ENCODE peak calls at places on chromosome 10, in six cellular contexts. One of them, this sample, is unnamed.

GRCh38 chr10:53209941-53210611 is 437.5 kb upstream of the MBL2 start:
- DNase-seq in transverse colon: no peak
- DNase-seq in body of pancreas: no peak
- DNase-seq in HCT116: no peak
- DNase-seq in lower leg skin: no peak
- DNase-seq in A549: peak
- DNase-seq in this sample: no peak

GRCh38 chr10:29243750-29244149 is 45.1 kb upstream of the LYZL1 start:
- DNase-seq in body of pancreas: peak
- DNase-seq in lower leg skin: no peak
- DNase-seq in A549: peak
- DNase-seq in HCT116: peak
- DNase-seq in transverse colon: no peak
- DNase-seq in this sample: no peak

GRCh38 chr10:128035557-128035973 is 90.7 kb downstream of the MKI67 start:
- DNase-seq in body of pancreas: peak
- DNase-seq in transverse colon: peak
- DNase-seq in A549: peak
- DNase-seq in lower leg skin: peak
- DNase-seq in HCT116: peak
- DNase-seq in this sample: peak

GRCh38 chr10:7318836-7319235 is 92.0 kb downstream of the SFMBT2 start:
- DNase-seq in lower leg skin: no peak
- DNase-seq in body of pancreas: no peak
- DNase-seq in HCT116: no peak
- DNase-seq in A549: no peak
- DNase-seq in transverse colon: no peak
- DNase-seq in this sample: no peak

GRCh38 chr10:42553064-42553407 is 85.3 kb downstream of the ZNF33B start:
- DNase-seq in body of pancreas: no peak
- DNase-seq in A549: no peak
- DNase-seq in HCT116: no peak
- DNase-seq in lower leg skin: no peak
- DNase-seq in transverse colon: no peak
- DNase-seq in this sample: no peak

GRCh38 chr10:62610649-62611229 is 193.8 kb upstream of the ADO start:
- DNase-seq in transverse colon: peak
- DNase-seq in HCT116: peak
- DNase-seq in body of pancreas: peak
- DNase-seq in lower leg skin: no peak
- DNase-seq in A549: peak
- DNase-seq in this sample: peak

GRCh38 chr10:9796567-9796966 is 1221.1 kb upstream of the CELF2 start:
- DNase-seq in body of pancreas: no peak
- DNase-seq in A549: no peak
- DNase-seq in lower leg skin: no peak
- DNase-seq in HCT116: no peak
- DNase-seq in transverse colon: no peak
- DNase-seq in this sample: no peak

GRCh38 chr10:85225311-85225710 is 896.9 kb downstream of the CCSER2 start:
- DNase-seq in body of pancreas: no peak
- DNase-seq in A549: no peak
- DNase-seq in transverse colon: no peak
- DNase-seq in lower leg skin: no peak
- DNase-seq in HCT116: no peak
- DNase-seq in this sample: no peak

GRCh38 chr10:20670569-20670968 is 226.5 kb downstream of the NEBL start:
- DNase-seq in body of pancreas: no peak
- DNase-seq in HCT116: no peak
- DNase-seq in lower leg skin: no peak
- DNase-seq in A549: no peak
- DNase-seq in transverse colon: no peak
- DNase-seq in this sample: no peak

GRCh38 chr10:30529373-30529998 is 95.5 kb downstream of the MAP3K8 start:
- DNase-seq in body of pancreas: peak
- DNase-seq in HCT116: no peak
- DNase-seq in transverse colon: peak
- DNase-seq in A549: no peak
- DNase-seq in lower leg skin: peak
- DNase-seq in this sample: no peak

GRCh38 chr10:44043646-44044368 is 341.1 kb downstream of the CXCL12 start:
- DNase-seq in HCT116: no peak
- DNase-seq in lower leg skin: peak
- DNase-seq in body of pancreas: no peak
- DNase-seq in transverse colon: no peak
- DNase-seq in A549: no peak
- DNase-seq in this sample: no peak

GRCh38 chr10:103803941-103804340 is 51.4 kb downstream of the SH3PXD2A start:
- DNase-seq in transverse colon: no peak
- DNase-seq in lower leg skin: no peak
- DNase-seq in A549: no peak
- DNase-seq in body of pancreas: no peak
- DNase-seq in HCT116: no peak
- DNase-seq in this sample: no peak

GRCh38 chr10:73871915-73872710 is 2.2 kb downstream of the CAMK2G start:
- DNase-seq in body of pancreas: no peak
- DNase-seq in A549: no peak
- DNase-seq in lower leg skin: no peak
- DNase-seq in transverse colon: peak
- DNase-seq in HCT116: no peak
- DNase-seq in this sample: no peak

GRCh38 chr10:75776738-75777504 is 345.5 kb downstream of the LRMDA start:
- DNase-seq in lower leg skin: no peak
- DNase-seq in body of pancreas: peak
- DNase-seq in A549: no peak
- DNase-seq in transverse colon: no peak
- DNase-seq in HCT116: no peak
- DNase-seq in this sample: no peak

GRCh38 chr10:47165168-47165710 is 134.8 kb upstream of the GDF10 start:
- DNase-seq in transverse colon: no peak
- DNase-seq in A549: no peak
- DNase-seq in HCT116: no peak
- DNase-seq in lower leg skin: no peak
- DNase-seq in body of pancreas: no peak
- DNase-seq in this sample: no peak

GRCh38 chr10:87657370-87657769 is 2.3 kb upstream of the PAPSS2 start:
- DNase-seq in lower leg skin: no peak
- DNase-seq in A549: peak
- DNase-seq in body of pancreas: no peak
- DNase-seq in HCT116: no peak
- DNase-seq in transverse colon: no peak
- DNase-seq in this sample: peak

GRCh38 chr10:111076191-111076681 is 593 bp upstream of the ADRA2A start:
- DNase-seq in HCT116: peak
- DNase-seq in body of pancreas: peak
- DNase-seq in transverse colon: peak
- DNase-seq in A549: peak
- DNase-seq in lower leg skin: peak
- DNase-seq in this sample: peak

GRCh38 chr10:55631071-55631654 is 729.9 kb downstream of the ZWINT start:
- DNase-seq in body of pancreas: peak
- DNase-seq in lower leg skin: peak
- DNase-seq in HCT116: no peak
- DNase-seq in transverse colon: peak
- DNase-seq in A549: peak
- DNase-seq in this sample: peak

GRCh38 chr10:102131286-102132170 is 1.3 kb upstream of the PPRC1 start:
- DNase-seq in HCT116: no peak
- DNase-seq in A549: no peak
- DNase-seq in transverse colon: no peak
- DNase-seq in body of pancreas: no peak
- DNase-seq in lower leg skin: no peak
- DNase-seq in this sample: no peak

GRCh38 chr10:102132563-102133372 is at the start of gene PPRC1:
- DNase-seq in body of pancreas: peak
- DNase-seq in transverse colon: peak
- DNase-seq in A549: peak
- DNase-seq in lower leg skin: peak
- DNase-seq in HCT116: peak
- DNase-seq in this sample: peak

GRCh38 chr10:102134416-102134815 is 1.6 kb downstream of the PPRC1 start:
- DNase-seq in lower leg skin: no peak
- DNase-seq in A549: no peak
- DNase-seq in body of pancreas: no peak
- DNase-seq in transverse colon: no peak
- DNase-seq in HCT116: no peak
- DNase-seq in this sample: no peak

GRCh38 chr10:102132193-102132562 is 662 bp upstream of the PPRC1 start:
- DNase-seq in HCT116: no peak
- DNase-seq in lower leg skin: no peak
- DNase-seq in A549: no peak
- DNase-seq in body of pancreas: no peak
- DNase-seq in transverse colon: no peak
- DNase-seq in this sample: no peak

DNA sequence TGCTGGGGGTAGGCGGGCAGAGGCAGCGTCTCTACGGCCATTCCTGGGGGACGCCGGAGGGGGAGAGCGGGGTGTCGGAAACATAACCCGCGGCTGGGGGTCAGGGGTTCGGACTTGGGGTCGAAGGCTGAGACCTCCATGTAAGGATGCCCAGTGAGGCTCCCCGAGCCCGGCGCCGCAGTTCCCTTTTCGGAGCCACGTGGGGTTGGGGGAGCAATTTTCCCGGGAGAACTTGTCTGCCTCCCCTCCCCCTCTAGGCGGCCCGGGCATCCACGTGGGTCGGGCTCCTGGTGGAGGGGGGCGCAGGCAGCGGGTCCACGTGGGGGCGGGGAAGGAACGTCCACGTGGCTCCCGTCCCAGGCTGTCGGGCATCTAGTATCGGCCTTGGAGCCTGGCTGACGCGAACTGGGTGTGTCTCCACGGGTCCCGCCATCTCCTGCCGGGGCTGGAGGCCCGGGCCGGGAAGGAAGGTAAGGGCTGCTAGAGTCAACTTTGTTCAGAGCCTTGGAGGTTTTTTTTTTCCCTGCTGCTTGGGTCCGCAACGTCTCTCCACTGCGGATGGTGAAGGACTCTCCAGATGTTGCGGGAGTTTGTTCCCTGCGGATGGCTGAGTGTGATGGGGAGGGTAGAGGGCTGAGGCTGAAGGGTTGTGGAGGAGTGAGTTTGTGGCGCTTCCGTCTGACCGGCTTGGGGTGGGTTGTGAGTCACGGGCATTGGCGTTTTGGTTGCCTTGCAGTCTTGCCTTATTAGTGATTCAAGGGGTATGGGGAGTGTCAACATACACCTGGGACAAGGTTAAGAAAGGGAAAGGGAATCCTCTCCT is 744 bp downstream of the PPRC1 start:
- DNase-seq in body of pancreas: peak
- DNase-seq in HCT116: no peak
- DNase-seq in lower leg skin: peak
- DNase-seq in transverse colon: peak
- DNase-seq in A549: peak
- DNase-seq in this sample: peak
- TF ChIP-seq POLR2A in body of pancreas: no peak
- TF ChIP-seq POLR2A in HCT116: no peak
- TF ChIP-seq POLR2A in lower leg skin: no peak
- TF ChIP-seq POLR2A in transverse colon: no peak
- TF ChIP-seq POLR2A in A549: no peak
- TF ChIP-seq POLR2A in this sample: no peak

DNA sequence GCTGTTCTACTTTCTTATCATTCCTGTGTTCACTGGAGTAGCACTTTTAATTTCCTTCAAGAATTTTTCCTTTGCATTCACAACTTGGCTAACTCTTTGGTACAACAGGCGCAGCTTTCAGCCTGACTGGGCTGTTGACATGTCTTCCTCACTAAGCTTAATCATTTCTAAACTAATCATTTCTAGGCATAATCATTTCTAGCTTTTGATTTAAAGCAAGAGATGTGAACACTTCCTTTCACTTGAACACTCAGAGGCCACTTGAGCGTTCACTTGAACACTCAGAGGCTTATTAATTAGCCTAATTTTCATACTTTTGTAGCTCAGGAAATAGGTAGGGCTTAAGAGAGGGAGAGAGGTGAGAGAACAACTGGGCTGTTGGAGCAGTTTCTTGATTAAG is 15.9 kb downstream of the C10orf90 start:
- DNase-seq in transverse colon: no peak
- DNase-seq in A549: no peak
- DNase-seq in lower leg skin: no peak
- DNase-seq in body of pancreas: no peak
- DNase-seq in HCT116: no peak
- DNase-seq in this sample: no peak
- TF ChIP-seq POLR2A in transverse colon: no peak
- TF ChIP-seq POLR2A in A549: no peak
- TF ChIP-seq POLR2A in lower leg skin: no peak
- TF ChIP-seq POLR2A in body of pancreas: no peak
- TF ChIP-seq POLR2A in HCT116: no peak
- TF ChIP-seq POLR2A in this sample: no peak

DNA sequence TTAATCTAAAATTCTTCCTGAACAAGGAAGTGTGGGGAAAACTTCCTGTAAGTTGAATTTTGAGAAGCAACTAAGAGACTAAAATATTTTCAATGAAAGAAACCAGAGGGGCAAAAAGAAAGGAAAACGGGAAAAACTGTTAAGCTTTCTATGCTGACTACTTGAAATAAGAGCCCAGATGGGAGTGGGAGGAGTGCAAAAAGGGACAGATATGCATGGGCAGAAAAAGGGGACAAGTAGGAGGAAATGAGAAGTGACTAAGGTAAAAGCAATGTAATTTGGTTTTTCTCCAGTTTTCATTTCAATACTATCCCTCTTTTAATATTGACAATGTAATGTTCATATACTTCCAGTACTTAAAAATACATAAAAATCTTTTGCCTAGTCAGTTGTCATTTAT is 11.1 kb downstream of the OGA start:
- DNase-seq in transverse colon: no peak
- DNase-seq in body of pancreas: no peak
- DNase-seq in A549: no peak
- DNase-seq in HCT116: no peak
- DNase-seq in lower leg skin: no peak
- DNase-seq in this sample: no peak
- TF ChIP-seq POLR2A in transverse colon: no peak
- TF ChIP-seq POLR2A in body of pancreas: no peak
- TF ChIP-seq POLR2A in A549: no peak
- TF ChIP-seq POLR2A in HCT116: no peak
- TF ChIP-seq POLR2A in lower leg skin: no peak
- TF ChIP-seq POLR2A in this sample: no peak

DNA sequence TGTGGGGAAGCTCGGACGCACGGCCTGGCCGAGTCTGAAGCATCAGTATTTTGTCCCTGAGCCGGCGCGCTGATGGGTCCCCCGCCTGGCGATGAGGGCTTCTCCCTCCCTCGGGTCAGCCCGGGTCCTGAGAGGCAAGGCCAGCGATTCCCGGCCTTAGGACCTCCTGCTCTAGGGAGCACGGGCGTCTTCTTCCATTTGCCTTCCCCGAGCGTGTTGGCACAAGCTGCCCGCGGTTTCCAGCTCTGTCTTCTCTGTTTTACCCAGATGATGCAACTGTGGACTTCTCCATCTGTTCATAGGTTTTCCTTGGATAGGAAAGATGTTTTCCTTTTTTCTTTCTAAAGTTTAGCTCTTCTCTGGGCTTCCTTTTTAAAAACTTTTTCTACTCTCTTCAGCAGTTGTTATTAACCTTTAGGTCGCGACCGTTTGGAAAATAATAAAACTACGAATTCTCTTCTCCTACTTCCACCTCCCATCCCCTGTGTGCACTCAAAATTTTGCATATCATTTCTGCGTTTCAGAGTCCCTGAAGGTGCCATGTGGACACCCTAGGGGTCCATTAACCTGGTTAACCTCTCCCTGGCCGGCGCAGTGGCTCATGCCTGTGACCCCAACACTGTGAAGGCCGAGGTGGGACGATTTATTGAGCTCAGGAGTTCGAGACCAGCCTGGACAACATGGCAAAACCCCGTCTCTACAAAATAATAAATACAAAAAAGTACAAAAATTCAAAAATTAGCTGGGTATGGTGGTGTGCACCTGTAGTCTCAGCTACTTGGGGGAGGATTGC is 1.4 kb upstream of the SLC25A28 start:
- DNase-seq in transverse colon: no peak
- DNase-seq in lower leg skin: no peak
- DNase-seq in body of pancreas: no peak
- DNase-seq in HCT116: no peak
- DNase-seq in A549: no peak
- DNase-seq in this sample: no peak
- TF ChIP-seq POLR2A in transverse colon: peak
- TF ChIP-seq POLR2A in lower leg skin: peak
- TF ChIP-seq POLR2A in body of pancreas: no peak
- TF ChIP-seq POLR2A in HCT116: peak
- TF ChIP-seq POLR2A in A549: peak
- TF ChIP-seq POLR2A in this sample: peak

This sample was measured in H54.